ENCODE peak calls at places on chromosome X, in seven cellular contexts. One of them, this sample, is unnamed.
A peak's percentile ranks its signal among the peaks of the same experiment; 100 is the strongest.

GRCh38 chrX:6383488-6383887 is 151.4 kb downstream of the VCX3A start:
- DNase-seq in upper lobe of right lung: no peak
- DNase-seq in OCI-LY7: no peak
- DNase-seq in coronary artery: no peak
- DNase-seq in astrocyte: no peak
- DNase-seq in WERI-Rb-1: no peak
- DNase-seq in PC-9: no peak
- DNase-seq in this sample: no peak

GRCh38 chrX:2520539-2520938 is 19.8 kb upstream of the DHRSX start:
- DNase-seq in WERI-Rb-1: no peak
- DNase-seq in coronary artery: no peak
- DNase-seq in OCI-LY7: no peak
- DNase-seq in astrocyte: no peak
- DNase-seq in upper lobe of right lung: no peak
- DNase-seq in PC-9: no peak
- DNase-seq in this sample: no peak

GRCh38 chrX:15948318-15948660 is 93.7 kb upstream of the AP1S2 start:
- DNase-seq in WERI-Rb-1: no peak
- DNase-seq in OCI-LY7: no peak
- DNase-seq in coronary artery: no peak
- DNase-seq in PC-9: peak; percentile 12
- DNase-seq in astrocyte: no peak
- DNase-seq in upper lobe of right lung: no peak
- DNase-seq in this sample: peak; percentile 21

GRCh38 chrX:79630033-79631009 is 263.2 kb upstream of the ITM2A start:
- DNase-seq in astrocyte: no peak
- DNase-seq in upper lobe of right lung: no peak
- DNase-seq in PC-9: no peak
- DNase-seq in OCI-LY7: no peak
- DNase-seq in coronary artery: no peak
- DNase-seq in WERI-Rb-1: no peak
- DNase-seq in this sample: no peak

GRCh38 chrX:136867518-136867917 is 13.0 kb downstream of the RBMX start:
- DNase-seq in WERI-Rb-1: no peak
- DNase-seq in astrocyte: no peak
- DNase-seq in coronary artery: no peak
- DNase-seq in upper lobe of right lung: no peak
- DNase-seq in OCI-LY7: no peak
- DNase-seq in PC-9: no peak
- DNase-seq in this sample: no peak

GRCh38 chrX:39174761-39175417 is 373.6 kb downstream of the MID1IP1 start:
- DNase-seq in WERI-Rb-1: no peak
- DNase-seq in coronary artery: no peak
- DNase-seq in upper lobe of right lung: no peak
- DNase-seq in OCI-LY7: no peak
- DNase-seq in PC-9: no peak
- DNase-seq in astrocyte: no peak
- DNase-seq in this sample: no peak

GRCh38 chrX:139851730-139852129 is 81.1 kb downstream of the ATP11C start:
- DNase-seq in PC-9: no peak
- DNase-seq in WERI-Rb-1: no peak
- DNase-seq in coronary artery: no peak
- DNase-seq in astrocyte: peak; percentile 67
- DNase-seq in upper lobe of right lung: no peak
- DNase-seq in OCI-LY7: no peak
- DNase-seq in this sample: no peak

GRCh38 chrX:68808686-68809357 is 20.0 kb upstream of the EFNB1 start:
- DNase-seq in coronary artery: no peak
- DNase-seq in PC-9: no peak
- DNase-seq in astrocyte: no peak
- DNase-seq in WERI-Rb-1: no peak
- DNase-seq in OCI-LY7: no peak
- DNase-seq in upper lobe of right lung: no peak
- DNase-seq in this sample: no peak

GRCh38 chrX:31314921-31315320 is 243.1 kb upstream of the FTHL17 start:
- DNase-seq in WERI-Rb-1: no peak
- DNase-seq in PC-9: no peak
- DNase-seq in coronary artery: no peak
- DNase-seq in upper lobe of right lung: no peak
- DNase-seq in astrocyte: peak; percentile 71
- DNase-seq in OCI-LY7: no peak
- DNase-seq in this sample: no peak

GRCh38 chrX:21479695-21480280 is 105.6 kb downstream of the CNKSR2 start:
- DNase-seq in astrocyte: peak; percentile 10
- DNase-seq in OCI-LY7: peak; percentile 47
- DNase-seq in upper lobe of right lung: no peak
- DNase-seq in PC-9: peak; percentile 2
- DNase-seq in coronary artery: no peak
- DNase-seq in WERI-Rb-1: no peak
- DNase-seq in this sample: peak; percentile 33

GRCh38 chrX:19874391-19875050 is 12.9 kb downstream of the SH3KBP1 start:
- DNase-seq in PC-9: no peak
- DNase-seq in astrocyte: no peak
- DNase-seq in coronary artery: no peak
- DNase-seq in WERI-Rb-1: no peak
- DNase-seq in upper lobe of right lung: no peak
- DNase-seq in OCI-LY7: no peak
- DNase-seq in this sample: no peak

GRCh38 chrX:55210931-55211677 is 9.0 kb upstream of the PAGE5 start:
- DNase-seq in OCI-LY7: no peak
- DNase-seq in coronary artery: no peak
- DNase-seq in astrocyte: no peak
- DNase-seq in PC-9: peak; percentile 4
- DNase-seq in WERI-Rb-1: no peak
- DNase-seq in upper lobe of right lung: no peak
- DNase-seq in this sample: no peak

GRCh38 chrX:37646254-37646653 is 39.3 kb upstream of the XK start:
- DNase-seq in coronary artery: no peak
- DNase-seq in astrocyte: no peak
- DNase-seq in upper lobe of right lung: no peak
- DNase-seq in PC-9: no peak
- DNase-seq in WERI-Rb-1: no peak
- DNase-seq in OCI-LY7: no peak
- DNase-seq in this sample: no peak

GRCh38 chrX:134886201-134886600 is 104.6 kb upstream of the SMIM10 start:
- DNase-seq in upper lobe of right lung: no peak
- DNase-seq in coronary artery: no peak
- DNase-seq in astrocyte: no peak
- DNase-seq in OCI-LY7: no peak
- DNase-seq in WERI-Rb-1: no peak
- DNase-seq in PC-9: peak; percentile 40
- DNase-seq in this sample: no peak

GRCh38 chrX:45172890-45173289 is 27.8 kb downstream of the DIPK2B start:
- DNase-seq in coronary artery: no peak
- DNase-seq in PC-9: no peak
- DNase-seq in upper lobe of right lung: no peak
- DNase-seq in WERI-Rb-1: no peak
- DNase-seq in OCI-LY7: no peak
- DNase-seq in astrocyte: peak; percentile 42
- DNase-seq in this sample: peak; percentile 38

GRCh38 chrX:112731793-112732192 is 52.1 kb upstream of the LHFPL1 start:
- DNase-seq in WERI-Rb-1: no peak
- DNase-seq in coronary artery: no peak
- DNase-seq in PC-9: no peak
- DNase-seq in upper lobe of right lung: no peak
- DNase-seq in OCI-LY7: peak; percentile 18
- DNase-seq in astrocyte: no peak
- DNase-seq in this sample: no peak
- TF ChIP-seq CTCF in WERI-Rb-1: no peak
- TF ChIP-seq CTCF in coronary artery: no peak
- TF ChIP-seq CTCF in PC-9: peak; percentile 59
- TF ChIP-seq CTCF in upper lobe of right lung: no peak
- TF ChIP-seq CTCF in OCI-LY7: peak; percentile 67
- TF ChIP-seq CTCF in astrocyte: no peak
- TF ChIP-seq CTCF in this sample: no peak

GRCh38 chrX:51878056-51878455 is 15.4 kb upstream of the MAGED1 start:
- DNase-seq in OCI-LY7: no peak
- DNase-seq in astrocyte: no peak
- DNase-seq in upper lobe of right lung: no peak
- DNase-seq in WERI-Rb-1: no peak
- DNase-seq in coronary artery: no peak
- DNase-seq in PC-9: no peak
- DNase-seq in this sample: no peak

GRCh38 chrX:51874123-51874522 is 19.3 kb upstream of the MAGED1 start:
- DNase-seq in coronary artery: no peak
- DNase-seq in OCI-LY7: no peak
- DNase-seq in PC-9: no peak
- DNase-seq in astrocyte: no peak
- DNase-seq in upper lobe of right lung: no peak
- DNase-seq in WERI-Rb-1: no peak
- DNase-seq in this sample: no peak

DNA sequence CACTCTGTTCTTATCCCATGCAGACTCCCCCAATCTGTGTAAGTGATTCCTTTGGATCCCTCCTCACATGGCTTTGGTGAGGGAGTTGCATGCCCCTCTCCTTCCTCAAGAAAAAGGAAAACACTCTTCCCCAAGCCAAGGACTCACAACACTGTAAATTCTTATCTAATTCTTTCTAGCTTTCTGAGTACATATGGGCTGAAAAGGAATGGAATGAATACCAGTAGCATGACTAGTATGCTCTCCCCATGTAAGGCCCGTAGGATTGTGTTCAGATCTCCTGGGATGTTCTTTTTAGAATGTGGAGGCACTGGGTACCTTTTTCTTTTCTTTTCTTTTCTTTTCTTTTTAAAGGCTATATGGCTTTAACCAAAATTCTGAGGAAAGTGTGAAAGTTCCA is 17.0 kb upstream of the MAGED1 start:
- DNase-seq in WERI-Rb-1: no peak
- DNase-seq in PC-9: no peak
- DNase-seq in coronary artery: no peak
- DNase-seq in upper lobe of right lung: no peak
- DNase-seq in OCI-LY7: no peak
- DNase-seq in astrocyte: peak; percentile 69
- DNase-seq in this sample: no peak
- H3K27ac ChIP-seq in WERI-Rb-1: no peak overlapping the region
- H3K27ac ChIP-seq in PC-9: no peak overlapping the region
- H3K27ac ChIP-seq in coronary artery: no peak overlapping the region
- H3K27ac ChIP-seq in upper lobe of right lung: no peak overlapping the region
- H3K27ac ChIP-seq in OCI-LY7: no peak overlapping the region
- H3K27ac ChIP-seq in astrocyte: no peak overlapping the region
- H3K27ac ChIP-seq in this sample: no peak overlapping the region

GRCh38 chrX:107775000-107775733 is 420 bp downstream of the TSC22D3 start:
- DNase-seq in WERI-Rb-1: no peak
- DNase-seq in OCI-LY7: no peak
- DNase-seq in astrocyte: no peak
- DNase-seq in coronary artery: no peak
- DNase-seq in upper lobe of right lung: no peak
- DNase-seq in PC-9: no peak
- DNase-seq in this sample: no peak

GRCh38 chrX:107773906-107774435 is 1.6 kb downstream of the TSC22D3 start:
- DNase-seq in OCI-LY7: no peak
- DNase-seq in WERI-Rb-1: no peak
- DNase-seq in PC-9: no peak
- DNase-seq in upper lobe of right lung: no peak
- DNase-seq in coronary artery: no peak
- DNase-seq in astrocyte: no peak
- DNase-seq in this sample: no peak

GRCh38 chrX:107777536-107777832 is at the start of gene NCBP2L:
- DNase-seq in OCI-LY7: no peak
- DNase-seq in PC-9: no peak
- DNase-seq in upper lobe of right lung: no peak
- DNase-seq in WERI-Rb-1: no peak
- DNase-seq in coronary artery: no peak
- DNase-seq in astrocyte: no peak
- DNase-seq in this sample: no peak

GRCh38 chrX:107776649-107777535 is 641 bp upstream of the NCBP2L start:
- DNase-seq in upper lobe of right lung: peak; percentile 81
- DNase-seq in WERI-Rb-1: peak; percentile 71
- DNase-seq in astrocyte: peak; percentile 69
- DNase-seq in OCI-LY7: peak; percentile 83
- DNase-seq in coronary artery: peak; percentile 87
- DNase-seq in PC-9: peak; percentile 78
- DNase-seq in this sample: peak; percentile 69

DNA sequence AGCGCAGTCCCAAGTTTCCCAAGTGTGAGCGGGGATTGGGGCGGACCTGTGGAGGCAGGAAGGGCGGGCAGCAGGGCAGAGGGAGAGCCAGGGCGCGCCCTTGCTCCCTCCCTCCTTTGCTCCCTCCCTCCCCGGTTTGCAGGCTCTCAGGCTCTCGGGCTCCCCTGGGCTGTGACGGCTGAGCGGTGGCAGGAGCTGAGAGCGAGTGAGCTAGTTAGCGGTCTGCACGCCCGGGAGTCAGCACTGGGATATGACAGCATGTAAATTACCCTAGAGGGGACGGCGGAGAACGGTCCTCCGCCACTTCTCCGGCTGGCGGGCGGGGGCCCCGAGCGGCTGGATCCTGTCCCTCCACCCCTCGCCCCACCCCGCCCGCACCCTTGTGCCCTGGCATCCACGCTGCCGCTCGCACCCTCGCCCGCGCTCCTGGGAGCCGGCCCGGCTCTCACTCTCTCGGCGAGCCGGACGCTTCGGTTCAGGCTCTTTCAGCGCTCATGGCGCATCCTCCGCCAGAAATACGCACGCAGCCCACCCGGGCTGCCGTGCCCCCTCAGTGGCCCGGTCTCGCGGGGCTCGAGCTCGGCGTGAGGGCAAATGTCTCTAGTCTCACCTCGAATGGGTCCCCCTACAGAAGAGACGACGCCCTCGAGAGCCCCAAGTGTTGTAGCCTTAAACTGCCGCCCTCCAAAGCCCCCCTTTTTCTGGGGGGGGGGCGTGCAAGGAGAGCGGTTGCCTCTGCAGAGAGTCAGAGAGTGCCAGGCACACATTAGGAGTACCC is at the start of gene TSC22D3:
- DNase-seq in upper lobe of right lung: peak; percentile 90
- DNase-seq in WERI-Rb-1: peak; percentile 58
- DNase-seq in PC-9: peak; percentile 89
- DNase-seq in OCI-LY7: peak; percentile 38
- DNase-seq in coronary artery: peak; percentile 92
- DNase-seq in astrocyte: peak; percentile 31
- DNase-seq in this sample: peak; percentile 15
- TF ChIP-seq CTCF in upper lobe of right lung: peak; percentile 13
- TF ChIP-seq CTCF in WERI-Rb-1: no peak
- TF ChIP-seq CTCF in PC-9: no peak
- TF ChIP-seq CTCF in OCI-LY7: no peak
- TF ChIP-seq CTCF in coronary artery: no peak
- TF ChIP-seq CTCF in astrocyte: no peak
- TF ChIP-seq CTCF in this sample: peak; percentile 15

GRCh38 chrX:46791927-46792825 is 33.3 kb upstream of the SLC9A7 start:
- DNase-seq in PC-9: peak; percentile 38
- DNase-seq in WERI-Rb-1: no peak
- DNase-seq in upper lobe of right lung: no peak
- DNase-seq in coronary artery: no peak
- DNase-seq in astrocyte: peak; percentile 95
- DNase-seq in OCI-LY7: no peak
- DNase-seq in this sample: no peak

GRCh38 chrX:46792826-46793195 is 33.9 kb upstream of the SLC9A7 start:
- DNase-seq in astrocyte: no peak
- DNase-seq in upper lobe of right lung: no peak
- DNase-seq in OCI-LY7: no peak
- DNase-seq in coronary artery: no peak
- DNase-seq in PC-9: no peak
- DNase-seq in WERI-Rb-1: no peak
- DNase-seq in this sample: no peak

GRCh38 chrX:46793386-46794143 is 34.6 kb upstream of the SLC9A7 start:
- DNase-seq in upper lobe of right lung: no peak
- DNase-seq in coronary artery: no peak
- DNase-seq in PC-9: no peak
- DNase-seq in OCI-LY7: no peak
- DNase-seq in WERI-Rb-1: no peak
- DNase-seq in astrocyte: no peak
- DNase-seq in this sample: no peak

GRCh38 chrX:46788902-46789301 is 30.0 kb upstream of the SLC9A7 start:
- DNase-seq in OCI-LY7: no peak
- DNase-seq in WERI-Rb-1: peak; percentile 11
- DNase-seq in coronary artery: no peak
- DNase-seq in upper lobe of right lung: no peak
- DNase-seq in PC-9: no peak
- DNase-seq in astrocyte: peak; percentile 81
- DNase-seq in this sample: no peak
- H3K27ac ChIP-seq in OCI-LY7: no peak overlapping the region
- H3K27ac ChIP-seq in WERI-Rb-1: no peak overlapping the region
- H3K27ac ChIP-seq in coronary artery: no peak overlapping the region
- H3K27ac ChIP-seq in upper lobe of right lung: no peak overlapping the region
- H3K27ac ChIP-seq in PC-9: no peak overlapping the region
- H3K27ac ChIP-seq in astrocyte: no peak overlapping the region
- H3K27ac ChIP-seq in this sample: no peak overlapping the region